ENCODE peak calls at places on chromosomes 11 and 22, in seven cellular contexts. G is trophoblast cell, N is A549, V is endothelial cell of umbilical vein, Z is AG04450, U is uterus, W is upper lobe of right lung. O is an unnamed sample.
A peak's percentile ranks its signal among the peaks of the same experiment; 100 is the strongest.

GRCh38 chr11:16526947-16527346 is 170.6 kb upstream of the SOX6 start:
- DNase-seq in N (no peak), V (no peak), U (no peak), Z (no peak), G (no peak), W (no peak), O (no peak)

GRCh38 chr22:26448941-26449340 is 19.9 kb downstream of the ASPHD2 start:
- DNase-seq in Z (no peak), N (no peak), U (no peak), G (no peak), V (no peak), W (no peak), O (no peak)

GRCh38 chr11:26229270-26229669 is 102.7 kb upstream of the ANO3 start:
- DNase-seq in V (peak; percentile 99), G (no peak), N (peak; percentile 62), U (no peak), W (no peak), Z (peak; percentile 72), O (peak; percentile 51)

GRCh38 chr11:76510060-76511047 is 65.5 kb downstream of the EMSY start:
- DNase-seq in G (no peak), V (no peak), Z (peak; percentile 4), N (peak; percentile 10), U (no peak), W (no peak), O (no peak)

GRCh38 chr11:5618807-5619206 is 6.0 kb upstream of the TRIM34 start:
- DNase-seq in G (peak; percentile 91), W (no peak), Z (peak; percentile 61), U (no peak), N (peak; percentile 47), V (peak; percentile 43), O (peak; percentile 49)

GRCh38 chr22:48310740-48311139 is 1516.9 kb downstream of the BRD1 start:
- DNase-seq in W (no peak), N (no peak), Z (no peak), V (no peak), G (no peak), U (no peak), O (no peak)

GRCh38 chr11:113874096-113874919 is 1.1 kb downstream of the USP28 start:
- DNase-seq in W (no peak), G (no peak), U (no peak), N (no peak), V (no peak), Z (no peak), O (no peak)

GRCh38 chr11:70043482-70043881 is 34.6 kb upstream of the ANO1 start:
- DNase-seq in Z (no peak), V (no peak), N (no peak), G (no peak), U (no peak), W (no peak), O (no peak)

GRCh38 chr22:31177420-31178162 is 17.6 kb downstream of the RNF185 start:
- DNase-seq in U (no peak), G (peak; percentile 97), W (no peak), Z (peak; percentile 83), V (no peak), N (peak; percentile 25), O (peak; percentile 95)

GRCh38 chr22:37419916-37420655 is 7.2 kb downstream of the ELFN2 start:
- DNase-seq in N (no peak), Z (no peak), V (no peak), W (no peak), U (no peak), G (peak; percentile 25), O (no peak)

DNA sequence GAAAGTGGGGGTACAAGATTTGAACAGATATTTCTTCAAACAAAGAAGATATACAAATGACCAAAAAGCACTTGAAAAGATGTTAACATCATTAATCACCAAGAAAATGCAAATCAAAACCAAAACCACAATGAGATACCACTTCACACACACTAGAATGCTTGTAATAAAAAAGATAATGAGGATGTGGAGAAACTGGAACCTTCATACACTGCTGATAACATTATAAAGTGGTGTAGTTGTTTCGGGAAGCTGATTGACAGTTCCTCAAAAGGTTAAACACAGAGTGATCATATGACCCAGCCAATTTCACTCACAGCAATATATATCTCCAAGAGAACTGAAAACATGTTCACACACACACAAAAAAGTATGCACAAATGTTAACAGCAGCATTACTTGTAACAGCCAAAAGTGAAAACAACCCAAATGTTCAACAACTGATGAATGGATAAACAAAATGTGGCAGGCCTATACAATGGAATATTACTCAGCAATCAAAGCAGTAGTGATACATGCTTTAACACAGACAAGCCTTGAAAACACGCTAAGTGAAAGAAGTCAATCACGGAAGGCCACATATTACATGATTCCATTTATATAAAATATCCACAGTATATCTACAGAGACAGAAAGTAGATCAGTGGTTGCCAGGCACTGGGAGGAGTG is 15.1 kb downstream of the PITPNB start:
- DNase-seq in Z (no peak), U (no peak), G (no peak), N (no peak), V (no peak), W (no peak), O (no peak)
- H3K27ac ChIP-seq in Z (no peak overlapping the region), U (no peak overlapping the region), G (no peak overlapping the region), N (no peak overlapping the region), V (no peak overlapping the region), W (no peak overlapping the region), O (no peak overlapping the region)

GRCh38 chr11:119771210-119771770 is 42.3 kb upstream of the NECTIN1 start:
- DNase-seq in V (no peak), Z (no peak), G (no peak), N (no peak), W (peak; percentile 0), U (no peak), O (no peak)

GRCh38 chr11:119772581-119772980 is 43.6 kb upstream of the NECTIN1 start:
- DNase-seq in V (no peak), G (no peak), N (no peak), Z (no peak), U (no peak), W (peak; percentile 8), O (no peak)

GRCh38 chr11:119774180-119774763 is 45.3 kb upstream of the NECTIN1 start:
- DNase-seq in Z (no peak), G (peak; percentile 54), N (no peak), U (no peak), V (peak; percentile 10), W (peak; percentile 36), O (no peak)

GRCh38 chr11:119776031-119776636 is 47.1 kb upstream of the NECTIN1 start:
- DNase-seq in V (no peak), G (no peak), N (no peak), U (no peak), W (no peak), Z (no peak), O (no peak)

DNA sequence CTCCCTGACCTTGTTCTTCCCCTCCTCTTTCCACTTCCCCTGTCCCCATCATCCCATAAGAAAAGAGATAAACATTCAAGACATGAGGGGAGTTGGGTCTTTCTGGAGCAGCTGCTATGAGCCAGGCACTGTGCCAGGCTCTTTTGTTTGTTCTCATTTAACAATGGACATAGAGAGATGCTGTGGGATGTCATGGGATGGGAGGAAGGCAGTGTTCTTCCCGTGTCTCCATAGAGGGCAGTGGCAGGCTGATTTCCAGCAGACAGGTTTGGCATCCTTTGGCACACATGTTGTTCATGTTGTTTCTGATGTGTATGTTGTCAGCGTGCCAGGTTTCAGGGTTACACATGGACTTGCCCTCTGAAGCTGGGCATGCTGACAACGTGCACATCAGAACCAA is 44.0 kb upstream of the NECTIN1 start:
- DNase-seq in Z (no peak), W (peak; percentile 7), U (no peak), N (no peak), G (no peak), V (no peak), O (no peak)
- H3K27ac ChIP-seq in Z (no peak overlapping the region), W (no peak overlapping the region), U (no peak overlapping the region), N (no peak overlapping the region), G (no peak overlapping the region), V (no peak overlapping the region), O (no peak overlapping the region)

GRCh38 chr22:42742940-42743339 is 22.3 kb upstream of the A4GALT start:
- DNase-seq in G (no peak), W (no peak), V (no peak), N (no peak), U (peak; percentile 40), Z (no peak), O (no peak)

GRCh38 chr22:42745118-42745517 is 24.4 kb upstream of the A4GALT start:
- DNase-seq in V (peak; percentile 40), W (no peak), G (peak; percentile 62), U (no peak), N (peak; percentile 66), Z (no peak), O (no peak)

GRCh38 chr22:42752230-42752746 is 31.6 kb upstream of the A4GALT start:
- DNase-seq in U (no peak), Z (no peak), V (no peak), N (peak; percentile 51), G (no peak), W (no peak), O (no peak)

GRCh38 chr22:42743501-42743991 is 22.9 kb upstream of the A4GALT start:
- DNase-seq in N (no peak), G (no peak), Z (no peak), W (no peak), U (peak; percentile 79), V (peak; percentile 34), O (no peak)

DNA sequence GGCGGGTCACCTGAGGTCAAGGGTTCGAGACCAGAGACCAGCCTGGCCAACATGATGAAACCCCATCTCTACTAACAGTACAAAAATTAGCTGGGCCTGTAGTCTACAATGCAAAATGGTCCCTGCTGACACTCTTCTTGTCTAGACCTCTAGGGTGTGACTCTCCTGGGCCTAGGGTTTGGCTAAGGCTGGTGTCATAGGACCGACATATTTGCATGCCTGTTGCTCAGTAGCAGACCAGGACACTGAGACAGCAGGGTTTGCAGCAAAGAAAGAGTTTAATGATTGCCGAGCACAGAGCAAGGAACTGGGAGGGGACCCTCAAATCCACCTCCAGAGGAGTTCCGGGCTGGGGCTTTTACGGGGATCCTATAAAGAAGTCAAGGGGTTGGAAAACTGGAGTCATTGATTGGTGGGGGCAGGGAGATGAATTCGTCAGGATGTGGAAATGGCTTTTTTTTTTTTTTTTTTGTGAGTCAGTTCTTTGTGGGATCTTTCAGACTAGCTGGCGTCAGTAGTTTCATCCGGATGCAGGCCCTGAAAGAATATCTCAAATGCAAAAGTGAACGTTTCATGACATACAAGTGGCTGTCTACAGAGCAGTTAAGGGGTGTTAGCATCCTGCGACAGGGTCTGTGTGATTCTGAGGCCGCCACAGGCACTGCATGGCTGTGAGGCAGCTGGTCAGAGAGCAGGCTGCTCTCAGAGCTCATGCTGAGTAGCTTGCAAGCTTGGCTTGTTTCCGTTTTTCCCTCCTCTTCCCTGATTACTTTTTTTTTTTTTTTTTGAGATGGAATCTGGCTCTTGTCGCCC is 27.2 kb upstream of the A4GALT start:
- DNase-seq in G (no peak), N (no peak), V (peak; percentile 48), Z (no peak), W (no peak), U (no peak), O (no peak)
- H3K27ac ChIP-seq in G (no peak overlapping the region), N (peak overlapping the region; percentile 24), V (peak overlapping the region; percentile 66), Z (peak overlapping the region; percentile 54), W (peak overlapping the region; percentile 42), U (peak overlapping the region; percentile 36), O (peak overlapping the region; percentile 63)

DNA sequence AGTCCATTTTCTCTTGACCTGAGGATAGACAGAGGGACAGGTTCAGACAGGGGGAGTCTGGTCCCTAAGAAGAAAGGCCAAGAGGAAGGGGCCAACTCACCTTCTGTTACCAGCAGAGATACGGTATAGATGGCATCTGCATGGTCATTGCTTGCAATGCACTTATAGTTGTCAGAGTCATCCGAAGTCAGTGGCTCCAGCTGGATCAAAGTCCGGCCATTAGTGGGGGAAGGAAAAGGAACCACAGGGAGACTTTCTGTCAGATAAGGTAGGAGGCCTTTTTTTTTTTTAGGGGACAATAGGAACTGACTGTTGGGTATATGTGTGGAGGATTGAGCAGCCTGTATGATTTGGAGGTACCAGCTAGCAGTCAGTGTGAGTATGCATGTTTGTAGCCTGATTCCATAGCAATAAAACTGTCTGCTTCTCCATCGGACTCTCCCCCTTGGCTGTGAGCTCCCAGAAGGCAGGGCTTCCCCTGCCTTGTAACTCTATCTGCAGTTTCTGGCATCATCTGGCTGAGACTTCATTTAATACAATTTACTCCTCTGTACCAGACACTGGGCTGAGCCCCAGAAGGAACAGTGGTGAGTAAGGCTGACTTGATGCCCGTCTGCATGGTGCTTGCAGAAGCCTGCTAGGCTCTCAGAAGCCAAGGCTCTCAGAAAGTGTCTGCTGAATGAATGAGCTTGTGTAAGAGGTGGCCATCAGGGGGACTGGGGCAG is 5.7 kb downstream of the IGSF22 start:
- DNase-seq in W (no peak), N (no peak), V (no peak), U (peak; percentile 28), Z (no peak), G (no peak), O (peak; percentile 31)
- H3K27ac ChIP-seq in W (no peak overlapping the region), N (no peak overlapping the region), V (no peak overlapping the region), U (peak overlapping the region; percentile 88), Z (no peak overlapping the region), G (no peak overlapping the region), O (peak overlapping the region; percentile 45)

O was measured in epithelial cell of prostate.